ENCODE peak calls at places on chromosome 7, in six cellular contexts. One of them, this sample, is unnamed.
A peak's percentile ranks its signal among the peaks of the same experiment; 100 is the strongest.

GRCh38 chr7:27163776-27164380 is 1.5 kb downstream of the HOXA9 start:
- DNase-seq in stimulated activated CD8-positive, alpha-beta memory T cell treated with anti-CD3 and anti-CD28 coated beads, Interleukin-7, amount 100 ng/mL, for 1 hour: no peak
- DNase-seq in activated T-helper 1 cell treated with Interleukin-2 at 50 U/mL for 16 hours: no peak
- DNase-seq in IMR-90: no peak
- DNase-seq in Panc1: no peak
- DNase-seq in fibroblast of the aortic adventitia: no peak
- DNase-seq in this sample: no peak

GRCh38 chr7:65463184-65463583 is 89.5 kb downstream of the ZNF92 start:
- DNase-seq in stimulated activated CD8-positive, alpha-beta memory T cell treated with anti-CD3 and anti-CD28 coated beads, Interleukin-7, amount 100 ng/mL, for 1 hour: no peak
- DNase-seq in activated T-helper 1 cell treated with Interleukin-2 at 50 U/mL for 16 hours: no peak
- DNase-seq in IMR-90: no peak
- DNase-seq in Panc1: no peak
- DNase-seq in fibroblast of the aortic adventitia: no peak
- DNase-seq in this sample: no peak

GRCh38 chr7:2529161-2530075 is 9.8 kb downstream of the LFNG start:
- DNase-seq in stimulated activated CD8-positive, alpha-beta memory T cell treated with anti-CD3 and anti-CD28 coated beads, Interleukin-7, amount 100 ng/mL, for 1 hour: no peak
- DNase-seq in activated T-helper 1 cell treated with Interleukin-2 at 50 U/mL for 16 hours: no peak
- DNase-seq in IMR-90: peak; percentile 52
- DNase-seq in Panc1: no peak
- DNase-seq in fibroblast of the aortic adventitia: peak; percentile 45
- DNase-seq in this sample: peak; percentile 71

GRCh38 chr7:149458235-149458634 is 2.6 kb downstream of the ZNF777 start:
- DNase-seq in stimulated activated CD8-positive, alpha-beta memory T cell treated with anti-CD3 and anti-CD28 coated beads, Interleukin-7, amount 100 ng/mL, for 1 hour: no peak
- DNase-seq in activated T-helper 1 cell treated with Interleukin-2 at 50 U/mL for 16 hours: no peak
- DNase-seq in IMR-90: no peak
- DNase-seq in Panc1: no peak
- DNase-seq in fibroblast of the aortic adventitia: no peak
- DNase-seq in this sample: no peak

GRCh38 chr7:4726568-4726967 is 44.5 kb downstream of the FOXK1 start:
- DNase-seq in stimulated activated CD8-positive, alpha-beta memory T cell treated with anti-CD3 and anti-CD28 coated beads, Interleukin-7, amount 100 ng/mL, for 1 hour: no peak
- DNase-seq in activated T-helper 1 cell treated with Interleukin-2 at 50 U/mL for 16 hours: no peak
- DNase-seq in IMR-90: no peak
- DNase-seq in Panc1: no peak
- DNase-seq in fibroblast of the aortic adventitia: no peak
- DNase-seq in this sample: no peak

GRCh38 chr7:47873767-47874166 is 74.5 kb downstream of the PKD1L1 start:
- DNase-seq in stimulated activated CD8-positive, alpha-beta memory T cell treated with anti-CD3 and anti-CD28 coated beads, Interleukin-7, amount 100 ng/mL, for 1 hour: no peak
- DNase-seq in activated T-helper 1 cell treated with Interleukin-2 at 50 U/mL for 16 hours: no peak
- DNase-seq in IMR-90: peak; percentile 65
- DNase-seq in Panc1: peak; percentile 5
- DNase-seq in fibroblast of the aortic adventitia: no peak
- DNase-seq in this sample: no peak

GRCh38 chr7:40095695-40096327 is 38.6 kb downstream of the MPLKIP start:
- DNase-seq in stimulated activated CD8-positive, alpha-beta memory T cell treated with anti-CD3 and anti-CD28 coated beads, Interleukin-7, amount 100 ng/mL, for 1 hour: no peak
- DNase-seq in activated T-helper 1 cell treated with Interleukin-2 at 50 U/mL for 16 hours: no peak
- DNase-seq in IMR-90: no peak
- DNase-seq in Panc1: no peak
- DNase-seq in fibroblast of the aortic adventitia: no peak
- DNase-seq in this sample: no peak

GRCh38 chr7:132145466-132145865 is 430.8 kb downstream of the PLXNA4 start:
- DNase-seq in stimulated activated CD8-positive, alpha-beta memory T cell treated with anti-CD3 and anti-CD28 coated beads, Interleukin-7, amount 100 ng/mL, for 1 hour: no peak
- DNase-seq in activated T-helper 1 cell treated with Interleukin-2 at 50 U/mL for 16 hours: no peak
- DNase-seq in IMR-90: peak; percentile 34
- DNase-seq in Panc1: peak; percentile 72
- DNase-seq in fibroblast of the aortic adventitia: peak; percentile 93
- DNase-seq in this sample: no peak

GRCh38 chr7:78489423-78489822 is 690.9 kb downstream of the PHTF2 start:
- DNase-seq in stimulated activated CD8-positive, alpha-beta memory T cell treated with anti-CD3 and anti-CD28 coated beads, Interleukin-7, amount 100 ng/mL, for 1 hour: no peak
- DNase-seq in activated T-helper 1 cell treated with Interleukin-2 at 50 U/mL for 16 hours: no peak
- DNase-seq in IMR-90: no peak
- DNase-seq in Panc1: no peak
- DNase-seq in fibroblast of the aortic adventitia: no peak
- DNase-seq in this sample: no peak

This sample was measured in T-helper 22 cell.